ENCODE peak calls at places on chromosome 18, in six cellular contexts. N is effector memory CD4-positive, alpha-beta T cell; Q is T-helper 9 cell; M is GM23338; S is HS-27A; D is central memory CD4-positive, alpha-beta T cell. L is an unnamed sample.
A peak's percentile ranks its signal among the peaks of the same experiment; 100 is the strongest.

GRCh38 chr18:11676867-11677266 is 12.2 kb upstream of the GNAL start:
- DNase-seq in D (no peak), Q (no peak), N (no peak), M (no peak), S (no peak), L (no peak)

GRCh38 chr18:77342736-77343135 is 93.1 kb downstream of the GALR1 start:
- DNase-seq in D (no peak), S (no peak), M (no peak), Q (no peak), N (no peak), L (no peak)

GRCh38 chr18:9991021-9992000 is 77.5 kb downstream of the VAPA start:
- DNase-seq in Q (no peak), D (no peak), M (no peak), N (no peak), S (no peak), L (no peak)

GRCh38 chr18:4888251-4888650 is 308.8 kb downstream of the AKAIN1 start:
- DNase-seq in N (no peak), Q (no peak), D (no peak), S (no peak), M (no peak), L (no peak)

GRCh38 chr18:13437034-13437433 is 218.5 kb downstream of the LDLRAD4 start:
- DNase-seq in N (no peak), Q (no peak), M (no peak), S (no peak), D (peak; percentile 24), L (peak; percentile 70)

GRCh38 chr18:78376036-78376435 is 603.6 kb upstream of the SALL3 start:
- DNase-seq in D (no peak), S (no peak), Q (no peak), N (no peak), M (no peak), L (no peak)

GRCh38 chr18:50830544-50830943 is 10.7 kb upstream of the MRO start:
- DNase-seq in Q (no peak), S (no peak), N (no peak), D (no peak), M (no peak), L (no peak)

GRCh38 chr18:77103181-77103875 is 29.3 kb downstream of the MBP start:
- DNase-seq in N (no peak), D (no peak), S (no peak), Q (no peak), M (no peak), L (no peak)

GRCh38 chr18:58784601-58785137 is 80.0 kb upstream of the ZNF532 start:
- DNase-seq in D (no peak), M (peak; percentile 51), N (no peak), Q (no peak), S (no peak), L (no peak)

GRCh38 chr18:79393181-79393598 is 2.5 kb upstream of the NFATC1 start:
- DNase-seq in N (no peak), S (no peak), D (no peak), Q (no peak), M (no peak), L (peak; percentile 48)

GRCh38 chr18:49612515-49613033 is 50.7 kb downstream of the LIPG start:
- DNase-seq in S (no peak), Q (no peak), N (no peak), D (no peak), M (peak; percentile 44), L (no peak)

GRCh38 chr18:43935051-43935412 is 657.7 kb upstream of the SYT4 start:
- DNase-seq in N (no peak), D (no peak), M (no peak), S (no peak), Q (no peak), L (no peak)

GRCh38 chr18:31230495-31230894 is 67.8 kb upstream of the DSC1 start:
- DNase-seq in Q (no peak), S (no peak), M (no peak), N (no peak), D (no peak), L (no peak)

GRCh38 chr18:845152-845819 is 33.2 kb upstream of the YES1 start:
- DNase-seq in M (no peak), D (no peak), Q (no peak), S (peak; percentile 42), N (no peak), L (no peak)

GRCh38 chr18:3510896-3511295 is 60.9 kb downstream of the TGIF1 start:
- DNase-seq in Q (no peak), S (no peak), M (no peak), N (no peak), D (no peak), L (no peak)

L was measured in Jurkat, Clone E6-1.